ENCODE peak calls at places on chromosome 1, in four cellular contexts. N is GM12878, T is K562, L is HepG2. E is an unnamed sample.

GRCh38 chr1:243910612-243911011 is 60.6 kb upstream of the AKT3 start:
- DNase-seq in T (no peak), L (no peak), N (no peak), E (no peak)

GRCh38 chr1:24925082-24925779 is 4.8 kb downstream of the RUNX3 start:
- DNase-seq in N (peak; percentile 68), T (no peak), L (no peak), E (no peak)

GRCh38 chr1:93749487-93749886 is 67.8 kb upstream of the BCAR3 start:
- DNase-seq in N (no peak), L (no peak), T (no peak), E (no peak)

GRCh38 chr1:11475718-11476117 is 3.2 kb upstream of the DISP3 start:
- DNase-seq in T (no peak), L (no peak), N (no peak), E (no peak)

GRCh38 chr1:19087737-19088594 is 122.1 kb downstream of the UBR4 start:
- DNase-seq in T (no peak), L (no peak), N (peak; percentile 19), E (no peak)

GRCh38 chr1:179228783-179229213 is 679 bp downstream of the ABL2 start:
- DNase-seq in T (peak; percentile 69), L (peak; percentile 25), N (no peak), E (peak; percentile 53)

GRCh38 chr1:31694910-31695300 is 8.9 kb downstream of the COL16A1 start:
- DNase-seq in T (no peak), L (no peak), N (no peak), E (no peak)

GRCh38 chr1:197003132-197003531 is 25.8 kb downstream of the CFHR5 start:
- DNase-seq in N (no peak), T (no peak), L (no peak), E (no peak)

GRCh38 chr1:39524591-39525365 is 33.3 kb downstream of the BMP8A start:
- DNase-seq in L (no peak), T (no peak), N (no peak), E (no peak)

GRCh38 chr1:234478152-234478480 is 863 bp downstream of the TARBP1 start:
- DNase-seq in T (peak; percentile 79), N (no peak), L (peak; percentile 33), E (peak; percentile 63)

GRCh38 chr1:63835075-63835633 is 61.3 kb downstream of the ROR1 start:
- DNase-seq in T (no peak), L (no peak), N (no peak), E (no peak)

GRCh38 chr1:245377854-245378253 is 223.1 kb downstream of the KIF26B start:
- DNase-seq in N (no peak), L (no peak), T (no peak), E (no peak)

GRCh38 chr1:245383396-245384330 is 228.9 kb downstream of the KIF26B start:
- DNase-seq in N (no peak), T (no peak), L (no peak), E (no peak)

GRCh38 chr1:245382981-245383380 is 228.2 kb downstream of the KIF26B start:
- DNase-seq in T (no peak), N (no peak), L (no peak), E (no peak)

GRCh38 chr1:245378352-245379144 is 223.8 kb downstream of the KIF26B start:
- DNase-seq in L (no peak), T (no peak), N (no peak), E (no peak)

GRCh38 chr1:245380790-245381535 is 226.2 kb downstream of the KIF26B start:
- DNase-seq in L (no peak), T (no peak), N (no peak), E (peak; percentile 10)
- TF ChIP-seq POLR2AphosphoS2 in L (no peak), T (no peak), N (no peak), E (no peak)

GRCh38 chr1:109792056-109792831 is 28.5 kb upstream of the EPS8L3 start:
- DNase-seq in L (peak; percentile 75), T (peak; percentile 84), N (no peak), E (peak; percentile 75)
- H3K4me1 ChIP-seq in L (peaks cover 71% of the 10 kb centered on the region), T (peaks cover 72% of the 10 kb centered on the region), N (peaks cover 11% of the 10 kb centered on the region), E (peaks cover 71% of the 10 kb centered on the region)

GRCh38 chr1:210262167-210262896 is 29.7 kb downstream of the SERTAD4 start:
- DNase-seq in T (no peak), L (peak; percentile 32), N (no peak), E (no peak)

GRCh38 chr1:210263963-210264362 is 31.4 kb downstream of the SERTAD4 start:
- DNase-seq in N (no peak), T (no peak), L (no peak), E (no peak)

GRCh38 chr1:210262897-210263272 is 30.3 kb downstream of the SERTAD4 start:
- DNase-seq in T (no peak), L (no peak), N (no peak), E (no peak)

GRCh38 chr1:210260087-210260486 is 27.5 kb downstream of the SERTAD4 start:
- DNase-seq in N (no peak), L (no peak), T (no peak), E (no peak)

GRCh38 chr1:210264521-210265380 is 32.2 kb downstream of the SERTAD4 start:
- DNase-seq in L (no peak), T (no peak), N (no peak), E (peak; percentile 18)
- TF ChIP-seq POLR2AphosphoS2 in L (no peak), T (no peak), N (no peak), E (no peak)

GRCh38 chr1:165632491-165632890 is 1.5 kb downstream of the MGST3 start:
- DNase-seq in N (no peak), L (no peak), T (no peak), E (no peak)

GRCh38 chr1:165633624-165634023 is 2.6 kb downstream of the MGST3 start:
- DNase-seq in T (no peak), L (no peak), N (no peak), E (no peak)

GRCh38 chr1:165631403-165632151 is 543 bp downstream of the MGST3 start:
- DNase-seq in T (peak; percentile 86), L (no peak), N (no peak), E (peak; percentile 68)

GRCh38 chr1:165630629-165631402 is at the start of gene MGST3:
- DNase-seq in L (peak; percentile 91), N (peak; percentile 91), T (peak; percentile 99), E (peak; percentile 96)

DNA sequence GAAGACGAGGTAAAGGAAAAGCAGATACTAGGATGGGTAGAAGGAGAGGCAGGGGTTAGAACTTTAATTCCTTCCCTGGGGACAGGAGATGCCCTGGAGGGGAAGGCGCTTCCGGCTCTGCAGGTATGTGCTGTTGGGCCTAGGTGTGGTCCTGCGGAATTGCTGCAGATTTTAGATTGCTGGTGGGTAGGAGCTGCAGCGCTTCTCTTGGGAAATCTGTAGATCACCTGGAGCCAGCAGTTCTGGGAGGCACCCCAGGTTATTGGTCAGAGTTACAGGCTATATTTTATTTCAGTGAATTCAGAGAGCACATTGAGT is 1.1 kb downstream of the MGST3 start:
- DNase-seq in N (no peak), L (no peak), T (no peak), E (no peak)
- H3K4me1 ChIP-seq in N (peaks cover 20% of the 10 kb centered on the region), L (peaks cover 39% of the 10 kb centered on the region), T (peaks cover 30% of the 10 kb centered on the region), E (peaks cover 54% of the 10 kb centered on the region)

GRCh38 chr1:224700915-224701531 is 84.9 kb downstream of the CNIH3 start:
- DNase-seq in L (peak; percentile 19), T (peak; percentile 56), N (peak; percentile 9), E (peak; percentile 24)

GRCh38 chr1:224691526-224691925 is 75.4 kb downstream of the CNIH3 start:
- DNase-seq in L (no peak), T (no peak), N (no peak), E (no peak)

GRCh38 chr1:224694969-224695368 is 78.9 kb downstream of the CNIH3 start:
- DNase-seq in T (no peak), N (no peak), L (no peak), E (no peak)

GRCh38 chr1:224697888-224698450 is 81.9 kb downstream of the CNIH3 start:
- DNase-seq in L (no peak), N (no peak), T (no peak), E (no peak)

DNA sequence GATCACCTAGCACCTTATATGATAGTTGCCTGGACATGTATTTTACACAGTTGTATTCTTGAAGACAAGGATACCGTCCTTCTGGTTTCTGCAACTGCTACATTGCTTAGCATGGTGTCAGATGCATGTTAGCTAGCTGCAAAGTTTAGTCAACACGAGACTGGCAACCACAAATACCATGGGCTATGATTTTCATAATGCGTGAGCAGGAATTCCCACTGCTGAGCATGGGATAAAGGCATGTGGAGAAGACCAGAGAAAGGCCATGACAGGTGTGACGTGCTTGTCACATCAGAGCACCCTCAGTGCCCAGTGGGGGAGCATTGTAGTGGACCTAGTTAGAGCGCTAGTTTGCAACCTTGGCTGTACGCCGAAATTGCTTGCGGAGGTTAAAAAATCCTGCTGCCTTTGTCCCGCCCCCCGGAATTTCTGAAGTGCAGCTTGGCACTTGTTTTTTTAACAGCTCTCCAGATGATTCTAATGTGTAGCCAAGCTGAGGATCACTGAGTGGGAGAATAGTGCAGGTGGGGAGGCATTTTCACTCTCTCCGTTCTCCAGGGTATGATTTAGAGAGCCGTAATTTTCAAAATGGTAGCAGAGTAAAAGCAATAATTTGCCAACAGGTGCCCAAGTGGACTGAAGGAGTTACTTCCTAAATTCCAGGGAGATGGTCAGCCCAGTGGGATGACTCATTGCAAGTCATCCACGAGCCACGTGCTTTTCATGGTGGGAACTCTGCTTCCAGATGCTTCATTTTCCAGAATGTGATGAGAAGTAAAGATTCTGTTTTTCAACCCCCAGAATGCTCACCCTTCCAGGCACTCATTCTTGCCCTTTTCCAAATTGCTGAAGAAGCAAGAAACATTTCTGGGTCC is 81.0 kb downstream of the CNIH3 start:
- DNase-seq in T (no peak), N (no peak), L (no peak), E (no peak)
- TF ChIP-seq POLR2AphosphoS2 in T (no peak), N (no peak), L (no peak), E (no peak)

GRCh38 chr1:150621497-150622113 is 7.8 kb downstream of the ENSA start:
- DNase-seq in L (peak; percentile 48), N (no peak), T (peak; percentile 54), E (peak; percentile 64)
- H3K4me1 ChIP-seq in L (peaks cover 38% of the 10 kb centered on the region), N (peaks cover 26% of the 10 kb centered on the region), T (peaks cover 44% of the 10 kb centered on the region), E (peaks cover 16% of the 10 kb centered on the region)

GRCh38 chr1:109837852-109838570 is 72.6 kb upstream of the CSF1 start:
- DNase-seq in L (no peak), N (no peak), T (no peak), E (no peak)
- TF ChIP-seq POLR2AphosphoS2 in L (no peak), N (no peak), T (no peak), E (no peak)

GRCh38 chr1:51729156-51729823 is 112.4 kb downstream of the OSBPL9 start:
- DNase-seq in L (peak; percentile 95), T (peak; percentile 99), N (peak; percentile 87), E (peak; percentile 90)

GRCh38 chr1:51726544-51727225 is 109.8 kb downstream of the OSBPL9 start:
- DNase-seq in T (no peak), N (peak; percentile 43), L (no peak), E (no peak)

GRCh38 chr1:51731998-51732397 is 115.1 kb downstream of the OSBPL9 start:
- DNase-seq in N (no peak), L (no peak), T (peak; percentile 56), E (no peak)

GRCh38 chr1:51729824-51730284 is 113.0 kb downstream of the OSBPL9 start:
- DNase-seq in L (no peak), N (no peak), T (peak; percentile 82), E (peak; percentile 21)

GRCh38 chr1:51728611-51729155 is 111.8 kb downstream of the OSBPL9 start:
- DNase-seq in T (no peak), L (no peak), N (no peak), E (no peak)
- H3K4me1 ChIP-seq in T (peaks cover 22% of the 10 kb centered on the region), L (peaks cover 46% of the 10 kb centered on the region), N (peaks cover 26% of the 10 kb centered on the region), E (peaks cover 36% of the 10 kb centered on the region)

E was measured in A549.